ENCODE peak calls at places on chromosomes 6 and 20, in six cellular contexts. Y is HCT116, I is HepG2, U is GM12878, P is H1, A is K562. K is an unnamed sample. For H3K27me3, the result is how much of the 10 kb centered on the place peaks cover.

GRCh38 chr20:24149881-24150307 is 161.3 kb upstream of the GGTLC1 start:
- DNase-seq in Y (no peak), I (peak), A (peak), U (no peak), P (peak), K (no peak)

GRCh38 chr20:48051810-48052491 is 266.7 kb upstream of the SULF2 start:
- DNase-seq in I (no peak), P (no peak), U (no peak), Y (no peak), A (no peak), K (no peak)

GRCh38 chr20:46563848-46564197 is 13.4 kb upstream of the OCSTAMP start:
- DNase-seq in Y (no peak), I (no peak), U (no peak), A (no peak), P (no peak), K (no peak)

GRCh38 chr6:100346203-100346602 is 118.5 kb downstream of the SIM1 start:
- DNase-seq in A (no peak), U (no peak), Y (no peak), P (no peak), I (no peak), K (no peak)

GRCh38 chr6:151067684-151068596 is 171.8 kb upstream of the AKAP12 start:
- DNase-seq in Y (peak), P (peak), A (no peak), I (peak), U (no peak), K (no peak)

GRCh38 chr6:3990692-3991491 is 88.0 kb downstream of the FAM217A start:
- DNase-seq in A (peak), U (no peak), P (peak), Y (peak), I (peak), K (peak)

GRCh38 chr6:71533939-71534379 is 245.3 kb downstream of the OGFRL1 start:
- DNase-seq in U (no peak), Y (peak), I (peak), P (no peak), A (peak), K (no peak)

GRCh38 chr6:169326067-169326799 is 72.6 kb upstream of the THBS2 start:
- DNase-seq in Y (peak), I (peak), P (peak), U (no peak), A (no peak), K (peak)

GRCh38 chr6:28896505-28897392 is 27.0 kb downstream of the TRIM27 start:
- DNase-seq in U (no peak), P (peak), Y (peak), I (peak), A (peak), K (peak)

GRCh38 chr20:35510946-35511735 is 18.3 kb downstream of the C20orf173 start:
- DNase-seq in U (no peak), Y (no peak), A (no peak), I (no peak), P (no peak), K (no peak)

GRCh38 chr6:72955666-72956065 is 269.6 kb downstream of the KHDC1L start:
- DNase-seq in Y (no peak), A (no peak), P (no peak), U (no peak), I (no peak), K (no peak)

GRCh38 chr6:141618180-141618581 is 514.5 kb upstream of the GJE1 start:
- DNase-seq in U (no peak), P (no peak), Y (no peak), I (no peak), A (no peak), K (no peak)

GRCh38 chr6:71406871-71407860 is 118.6 kb downstream of the OGFRL1 start:
- DNase-seq in U (no peak), Y (no peak), A (no peak), P (peak), I (no peak), K (no peak)

GRCh38 chr6:133681880-133682279 is 207.0 kb upstream of the TCF21 start:
- DNase-seq in U (no peak), Y (no peak), I (no peak), A (no peak), P (no peak), K (peak)

GRCh38 chr6:157325069-157325805 is 1.9 kb upstream of the TMEM242 start:
- DNase-seq in Y (no peak), P (no peak), I (peak), A (no peak), U (no peak), K (no peak)

GRCh38 chr20:62177307-62177706 is 5.5 kb upstream of the MTG2 start:
- DNase-seq in P (no peak), I (no peak), A (no peak), U (no peak), Y (no peak), K (no peak)

GRCh38 chr6:14035448-14035847 is 82.1 kb upstream of the CD83 start:
- DNase-seq in I (no peak), P (no peak), Y (no peak), U (no peak), A (no peak), K (peak)

GRCh38 chr20:23046431-23046830 is 3.0 kb downstream of the THBD start:
- DNase-seq in A (no peak), P (no peak), I (no peak), U (no peak), Y (no peak), K (no peak)

GRCh38 chr6:31058128-31058894 is 48.0 kb downstream of the MUC22 start:
- DNase-seq in A (peak), Y (peak), U (no peak), I (peak), P (no peak), K (no peak)

GRCh38 chr6:107637914-107638313 is 148.0 kb downstream of the SOBP start:
- DNase-seq in P (no peak), U (no peak), A (no peak), Y (no peak), I (no peak), K (no peak)

GRCh38 chr6:46784535-46784934 is 8.7 kb upstream of the MEP1A start:
- DNase-seq in P (no peak), Y (no peak), U (no peak), I (no peak), A (no peak), K (no peak)

GRCh38 chr6:107894821-107895396 is 63.1 kb downstream of the SEC63 start:
- DNase-seq in I (no peak), A (no peak), P (no peak), U (peak), Y (no peak), K (no peak)

GRCh38 chr6:151155095-151155494 is 84.7 kb upstream of the AKAP12 start:
- DNase-seq in A (no peak), I (no peak), P (no peak), Y (no peak), U (no peak), K (no peak)

GRCh38 chr20:58022711-58023110 is 205.7 kb downstream of the ANKRD60 start:
- DNase-seq in I (no peak), Y (no peak), A (no peak), P (no peak), U (no peak), K (no peak)

GRCh38 chr6:26158581-26159416 is 71.6 kb downstream of the HFE start:
- DNase-seq in A (peak), U (peak), I (no peak), Y (no peak), P (no peak), K (no peak)

GRCh38 chr6:11018225-11018624 is 25.9 kb downstream of the ELOVL2 start:
- DNase-seq in P (no peak), Y (no peak), A (no peak), I (no peak), U (no peak), K (no peak)
- H3K4me3 ChIP-seq in P (no peak), Y (no peak), A (no peak), I (no peak), U (no peak), K (no peak)

DNA sequence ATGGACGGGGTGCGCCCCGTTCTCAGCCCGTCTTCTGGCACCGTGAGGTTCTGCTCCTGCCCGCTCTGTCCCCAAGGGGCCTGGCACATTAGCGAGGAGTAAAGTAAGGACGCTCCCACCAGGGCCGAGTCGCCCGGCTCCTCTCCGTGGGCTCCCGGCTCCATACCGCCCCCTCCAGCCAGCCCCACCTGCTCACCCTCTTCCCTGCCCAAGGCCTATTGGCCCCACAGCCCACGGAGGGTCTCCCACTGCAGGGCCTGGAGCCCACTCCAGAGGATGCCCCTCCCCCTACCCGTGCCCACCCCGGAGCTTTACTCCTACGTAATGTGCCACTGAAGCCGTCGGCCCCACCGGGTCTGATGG is 47.5 kb upstream of the CHRNA4 start:
- DNase-seq in P (no peak), U (no peak), Y (no peak), A (no peak), I (no peak), K (no peak)
- H3K27me3 ChIP-seq in P (under half), U (under half), Y (under half), A (half or more), I (half or more), K (under half)

DNA sequence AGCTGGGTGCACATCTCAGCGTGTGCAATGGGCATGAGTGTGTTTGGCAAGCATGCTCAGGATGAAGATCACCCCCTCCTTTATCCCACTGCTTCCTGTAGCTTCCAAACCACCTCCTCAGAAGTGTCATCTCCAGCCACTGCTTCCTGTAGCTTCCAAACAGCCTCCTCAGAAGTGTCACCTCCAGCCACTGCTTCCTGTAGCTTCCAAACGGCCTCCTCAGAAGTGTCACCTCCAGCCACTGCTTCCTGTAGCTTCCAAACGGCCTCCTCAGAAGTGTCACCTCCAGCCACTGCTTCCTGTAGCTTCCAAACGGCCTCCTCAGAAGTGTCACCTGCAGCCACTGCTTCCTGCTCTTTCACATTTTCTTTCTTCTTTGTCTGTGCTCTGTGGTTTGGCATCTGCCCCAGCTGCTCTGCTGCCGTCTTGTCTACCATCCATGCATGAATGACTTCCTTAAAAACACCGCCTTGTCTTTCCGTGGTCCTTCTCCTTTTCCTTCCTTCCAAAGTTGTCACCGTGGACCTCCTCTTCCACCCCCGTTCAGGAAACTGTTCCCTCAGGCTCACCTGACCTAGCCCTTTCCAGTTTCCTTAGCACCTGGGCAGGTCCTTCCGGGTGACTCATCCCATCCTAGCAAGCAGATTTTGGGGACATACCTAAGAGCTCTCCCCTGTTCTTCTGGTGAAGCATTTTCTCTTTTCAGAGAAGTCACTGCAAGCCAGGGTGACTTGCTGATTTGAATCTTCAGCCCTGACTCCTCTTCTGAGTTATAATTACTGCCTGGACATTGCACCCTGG is 43.5 kb upstream of the TIAM2 start:
- DNase-seq in I (no peak), A (no peak), Y (no peak), P (no peak), U (peak), K (no peak)
- TF ChIP-seq ZNF274 in I (no peak), A (no peak), Y (no peak), P (no peak), U (no peak), K (no peak)

DNA sequence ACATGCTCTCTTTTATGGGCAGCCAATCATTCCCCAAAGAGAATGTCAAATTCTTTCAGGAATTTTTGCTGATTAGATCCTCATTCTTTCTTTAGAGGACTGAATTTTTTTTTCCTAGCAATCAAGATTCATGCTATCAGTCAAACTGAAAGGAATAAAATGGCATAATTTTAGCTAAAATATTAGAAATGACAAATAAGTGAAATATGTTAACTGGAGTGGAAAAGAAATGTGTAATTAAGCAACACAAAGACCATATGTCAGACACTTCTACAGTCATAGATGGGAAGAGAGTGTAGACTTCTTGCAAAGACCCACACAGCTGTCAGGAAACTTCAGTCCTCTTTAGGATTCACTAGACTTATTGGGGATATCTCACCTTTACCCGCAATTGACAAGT is 242.3 kb upstream of the RNF217 start:
- DNase-seq in A (no peak), Y (no peak), U (no peak), P (no peak), I (no peak), K (no peak)
- H3K4me3 ChIP-seq in A (no peak), Y (no peak), U (no peak), P (no peak), I (no peak), K (no peak)

DNA sequence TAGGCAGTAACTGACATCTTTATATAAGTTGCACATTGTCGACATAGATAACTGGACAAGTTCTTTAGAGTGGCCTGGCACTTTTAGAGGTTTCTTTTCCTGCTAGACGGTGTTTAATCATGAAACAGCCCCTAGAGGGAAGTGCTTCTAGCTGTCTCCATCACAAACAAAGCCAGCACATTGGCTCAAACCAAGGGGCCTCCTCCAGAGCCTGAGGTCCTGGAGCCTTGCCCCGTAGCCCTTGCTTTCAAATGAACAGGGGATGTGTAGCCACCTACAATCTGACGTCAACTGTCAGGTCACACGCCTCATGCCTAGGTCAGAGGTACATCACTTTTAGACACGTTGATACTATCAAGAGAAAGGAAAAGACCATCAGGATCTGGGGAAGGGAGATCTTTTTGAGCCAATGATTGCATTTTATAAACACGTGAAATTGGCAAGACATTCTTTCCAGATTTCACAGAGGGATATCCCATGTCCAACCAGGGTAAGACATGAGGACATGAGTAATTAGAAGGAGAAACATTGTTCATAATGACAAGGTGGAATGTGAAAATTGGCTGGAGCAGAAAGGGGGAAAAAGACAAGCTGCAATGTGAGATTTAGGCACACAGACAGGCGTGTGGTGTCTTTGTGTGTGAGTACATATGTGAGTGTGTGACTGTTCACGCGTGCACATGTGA is 92.0 kb downstream of the TXNDC5 start:
- DNase-seq in Y (no peak), U (no peak), I (no peak), P (no peak), A (no peak), K (no peak)
- H3K27me3 ChIP-seq in Y (under half), U (under half), I (under half), P (under half), A (under half), K (under half)

K was measured in NT2/D1.